ENCODE peak calls at places on chromosome 18, in seven cellular contexts. T is naive thymus-derived CD8-positive, alpha-beta T cell; L is activated naive CD4-positive, alpha-beta T cell treated with Interleukin-2 at 50 U/mL for 16 hours; P is germinal center; A is non-pigmented ciliary epithelial cell; Z is IMR-90; B is T-cell. W is an unnamed sample.
A peak's percentile ranks its signal among the peaks of the same experiment; 100 is the strongest.

GRCh38 chr18:7755753-7756475 is 188.8 kb downstream of the PTPRM start:
- DNase-seq in A (no peak), T (no peak), P (no peak), B (no peak), L (no peak), Z (peak; percentile 31), W (no peak)

GRCh38 chr18:31610841-31611240 is 19.2 kb downstream of the TTR start:
- DNase-seq in T (no peak), B (no peak), P (no peak), A (no peak), L (no peak), Z (no peak), W (peak; percentile 2)

GRCh38 chr18:6504605-6505510 is 90.1 kb upstream of the L3MBTL4 start:
- DNase-seq in Z (no peak), L (no peak), B (no peak), T (no peak), P (no peak), A (no peak), W (no peak)

GRCh38 chr18:40832362-40832761 is 1122.7 kb upstream of the PIK3C3 start:
- DNase-seq in L (no peak), B (no peak), P (no peak), Z (no peak), T (no peak), A (no peak), W (no peak)

GRCh38 chr18:76455015-76455676 is 39.9 kb downstream of the ZNF516 start:
- DNase-seq in L (no peak), B (no peak), T (no peak), P (no peak), Z (no peak), A (no peak), W (no peak)

GRCh38 chr18:23331091-23331920 is 121.8 kb upstream of the RIOK3 start:
- DNase-seq in B (no peak), L (no peak), A (no peak), P (no peak), Z (no peak), T (no peak), W (no peak)

GRCh38 chr18:55699233-55699765 is 111.3 kb upstream of the TCF4 start:
- DNase-seq in B (no peak), L (no peak), A (no peak), Z (no peak), P (no peak), T (no peak), W (no peak)

GRCh38 chr18:66560092-66560491 is 43.8 kb downstream of the CDH19 start:
- DNase-seq in Z (no peak), P (no peak), B (no peak), T (no peak), A (no peak), L (no peak), W (no peak)

GRCh38 chr18:69999671-70000070 is 52.0 kb upstream of the CD226 start:
- DNase-seq in A (no peak), P (no peak), T (no peak), L (no peak), Z (no peak), B (no peak), W (no peak)

GRCh38 chr18:28065031-28065792 is 111.7 kb downstream of the CDH2 start:
- DNase-seq in A (peak; percentile 91), P (no peak), B (no peak), L (no peak), T (no peak), Z (peak; percentile 94), W (peak; percentile 11)

GRCh38 chr18:46706968-46707367 is 49.9 kb downstream of the ST8SIA5 start:
- DNase-seq in Z (no peak), B (no peak), T (no peak), L (no peak), P (no peak), A (no peak), W (no peak)

GRCh38 chr18:71045331-71046065 is 756.7 kb downstream of the SOCS6 start:
- DNase-seq in L (no peak), P (no peak), B (no peak), A (no peak), Z (no peak), T (no peak), W (no peak)

W was measured in HTR-8/SVneo.